ENCODE peak calls at places on chromosomes 11 and 22, in seven cellular contexts. K is nephron progenitor cell, V is B cell, Y is chondrocyte, W is Calu3, M is mucosa of descending colon, B is fibroblast of pulmonary artery. S is an unnamed sample.

GRCh38 chr11:115437902-115438575 is 66.2 kb downstream of the CADM1 start:
- DNase-seq in V (no peak), M (no peak), K (no peak), Y (no peak), W (no peak), B (no peak), S (no peak)

GRCh38 chr11:111077938-111078337 is 167.6 kb upstream of the POU2AF2 start:
- DNase-seq in M (no peak), B (no peak), W (no peak), Y (no peak), V (no peak), K (no peak), S (no peak)

GRCh38 chr11:96084610-96085348 is 160.9 kb upstream of the MTMR2 start:
- DNase-seq in B (no peak), M (no peak), K (no peak), V (no peak), W (no peak), Y (no peak), S (no peak)

GRCh38 chr11:61406067-61406466 is 13.7 kb downstream of the TMEM216 start:
- DNase-seq in B (no peak), Y (no peak), M (no peak), V (no peak), K (no peak), W (no peak), S (no peak)

GRCh38 chr11:67365756-67366384 is 7.5 kb downstream of the CLCF1 start:
- DNase-seq in K (no peak), W (no peak), B (no peak), V (no peak), M (no peak), Y (no peak), S (no peak)

GRCh38 chr11:45086526-45086925 is 59.9 kb upstream of the PRDM11 start:
- DNase-seq in B (no peak), V (no peak), M (no peak), K (no peak), W (no peak), Y (no peak), S (no peak)

GRCh38 chr22:27397948-27398330 is 403.6 kb downstream of the MN1 start:
- DNase-seq in V (no peak), Y (no peak), K (no peak), W (no peak), M (peak; percentile 35), B (peak; percentile 86), S (no peak)

GRCh38 chr11:73333626-73334199 is 25.6 kb downstream of the ARHGEF17 start:
- DNase-seq in V (no peak), W (no peak), M (no peak), Y (no peak), B (no peak), K (no peak), S (no peak)

GRCh38 chr22:49997221-49997599 is 15.4 kb downstream of the IL17REL start:
- DNase-seq in V (no peak), B (no peak), K (no peak), M (peak; percentile 84), W (peak; percentile 72), Y (peak; percentile 77), S (no peak)

GRCh38 chr11:35061516-35062440 is 77.2 kb upstream of the CD44 start:
- DNase-seq in Y (no peak), V (no peak), B (no peak), W (no peak), K (no peak), M (no peak), S (no peak)

GRCh38 chr11:72010529-72011233 is 12.0 kb downstream of the IL18BP start:
- DNase-seq in W (no peak), V (no peak), Y (no peak), B (no peak), K (no peak), M (no peak), S (no peak)

GRCh38 chr11:120952503-120953229 is 71.2 kb upstream of the TBCEL start:
- DNase-seq in V (peak; percentile 45), B (peak; percentile 77), M (peak; percentile 79), Y (no peak), W (peak; percentile 61), K (peak; percentile 93), S (peak; percentile 54)

GRCh38 chr11:72328366-72329224 is 84.6 kb upstream of the PHOX2A start:
- DNase-seq in K (no peak), V (no peak), B (peak; percentile 50), M (no peak), Y (no peak), W (no peak), S (no peak)

GRCh38 chr11:2189938-2190669 is 18.5 kb upstream of the TH start:
- DNase-seq in B (no peak), V (no peak), M (no peak), Y (no peak), W (no peak), K (no peak), S (no peak)

GRCh38 chr22:22694106-22694505 is 49.7 kb downstream of the GGTLC2 start:
- DNase-seq in M (no peak), Y (no peak), B (no peak), V (no peak), W (no peak), K (no peak), S (no peak)

GRCh38 chr11:3840870-3841425 is at the start of gene RHOG:
- DNase-seq in M (peak; percentile 83), V (peak; percentile 85), K (peak; percentile 82), W (peak; percentile 70), B (peak; percentile 86), Y (no peak), S (no peak)

GRCh38 chr11:14635559-14635958 is 8.0 kb upstream of the PDE3B start:
- DNase-seq in B (no peak), Y (no peak), W (no peak), V (no peak), M (no peak), K (no peak), S (no peak)

GRCh38 chr11:18853086-18853720 is 61.6 kb upstream of the PTPN5 start:
- DNase-seq in K (no peak), V (no peak), M (peak; percentile 3), Y (no peak), W (peak; percentile 24), B (peak; percentile 44), S (no peak)

GRCh38 chr22:17580461-17581031 is 17.2 kb downstream of the SLC25A18 start:
- DNase-seq in Y (no peak), W (no peak), B (no peak), K (no peak), M (no peak), V (no peak), S (no peak)
- TF ChIP-seq CTCF in Y (no peak), W (no peak), B (no peak), K (no peak), M (no peak), V (no peak), S (no peak)

GRCh38 chr11:119482561-119483001 is 59.6 kb upstream of the THY1 start:
- DNase-seq in W (no peak), V (peak; percentile 30), B (no peak), Y (no peak), M (no peak), K (no peak), S (peak; percentile 34)

GRCh38 chr11:119480375-119481020 is 57.5 kb upstream of the THY1 start:
- DNase-seq in Y (no peak), K (no peak), W (no peak), B (no peak), M (no peak), V (no peak), S (no peak)

GRCh38 chr11:119483341-119483880 is 60.4 kb upstream of the THY1 start:
- DNase-seq in M (no peak), Y (peak; percentile 68), W (no peak), K (no peak), V (no peak), B (no peak), S (peak; percentile 10)

GRCh38 chr11:119481021-119481666 is 58.2 kb upstream of the THY1 start:
- DNase-seq in K (peak; percentile 95), M (peak; percentile 88), W (peak; percentile 87), Y (no peak), V (peak; percentile 43), B (peak; percentile 96), S (peak; percentile 70)

DNA sequence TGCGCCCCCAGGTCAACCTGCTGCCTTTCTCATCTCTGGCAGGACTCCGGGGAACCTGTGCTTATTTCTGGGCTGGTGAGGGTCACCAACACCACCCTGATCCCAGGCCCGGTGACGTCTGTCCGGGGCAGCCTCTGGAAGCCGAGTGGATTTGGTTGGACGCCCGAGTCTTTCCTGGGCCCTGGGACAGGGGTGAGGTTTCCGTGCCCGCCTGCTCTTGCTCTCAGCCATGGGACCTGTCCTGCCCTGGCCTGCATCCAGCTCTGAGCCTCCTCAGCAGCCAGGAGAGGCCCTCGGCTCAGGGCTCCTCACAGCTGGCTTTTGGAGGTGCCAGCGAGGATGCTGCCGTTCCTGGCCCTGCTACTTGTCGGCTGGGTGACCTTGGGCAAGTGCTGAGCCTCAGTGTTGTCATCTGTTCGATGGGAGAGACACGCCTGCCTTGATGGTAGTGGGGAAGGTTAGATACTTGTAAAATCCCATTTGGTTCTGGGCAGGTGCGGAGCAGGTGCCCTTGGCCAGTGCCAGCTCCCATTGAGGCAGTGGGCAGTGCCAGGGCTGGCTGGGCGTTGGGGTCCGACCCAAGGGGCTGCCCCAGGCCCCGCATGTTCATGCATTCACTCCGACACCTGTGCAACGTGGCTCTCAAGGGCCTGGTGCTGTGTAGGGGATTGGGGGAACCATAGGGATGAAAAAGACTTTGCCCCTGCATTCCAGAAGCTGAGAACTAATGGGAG is 58.9 kb upstream of the THY1 start:
- DNase-seq in M (no peak), B (no peak), W (no peak), V (peak; percentile 27), Y (no peak), K (peak; percentile 29), S (no peak)
- TF ChIP-seq CTCF in M (no peak), B (no peak), W (no peak), V (peak; percentile 51), Y (peak; percentile 3), K (no peak), S (peak; percentile 54)

GRCh38 chr11:64520013-64520412 is 71.0 kb upstream of the SLC22A12 start:
- DNase-seq in M (no peak), W (no peak), Y (no peak), V (no peak), B (no peak), K (no peak), S (no peak)

GRCh38 chr11:64514596-64514995 is 76.4 kb upstream of the SLC22A12 start:
- DNase-seq in Y (no peak), V (no peak), K (no peak), M (no peak), B (no peak), W (no peak), S (no peak)

GRCh38 chr11:64518928-64519327 is 72.1 kb upstream of the SLC22A12 start:
- DNase-seq in M (no peak), W (no peak), B (no peak), V (no peak), Y (no peak), K (no peak), S (no peak)

GRCh38 chr11:64519541-64519940 is 71.5 kb upstream of the SLC22A12 start:
- DNase-seq in K (no peak), W (no peak), Y (no peak), V (no peak), B (no peak), M (no peak), S (no peak)

GRCh38 chr11:64516226-64516625 is 74.8 kb upstream of the SLC22A12 start:
- DNase-seq in B (no peak), K (no peak), V (no peak), M (peak; percentile 19), Y (no peak), W (no peak), S (no peak)
- TF ChIP-seq CTCF in B (no peak), K (no peak), V (no peak), M (no peak), Y (peak; percentile 37), W (no peak), S (peak; percentile 36)

GRCh38 chr22:26170795-26171194 is 1.5 kb downstream of the SEZ6L start:
- DNase-seq in Y (no peak), B (no peak), W (no peak), M (no peak), V (no peak), K (peak; percentile 88), S (no peak)
- TF ChIP-seq CTCF in Y (no peak), B (no peak), W (no peak), M (no peak), V (no peak), K (peak; percentile 37), S (no peak)

S was measured in CD14-positive monocyte.